ENCODE peak calls at places on chromosomes 13 and 19, in four cellular contexts. One of them, this sample, is unnamed.

GRCh38 chr13:100859861-100860260 is 185.3 kb upstream of the TMTC4 start:
- DNase-seq in GM12878: no peak
- DNase-seq in K562: no peak
- DNase-seq in HepG2: no peak
- DNase-seq in this sample: no peak

GRCh38 chr19:5343848-5344247 is 3.2 kb upstream of the PTPRS start:
- DNase-seq in K562: no peak
- DNase-seq in GM12878: no peak
- DNase-seq in HepG2: peak; percentile 85
- DNase-seq in this sample: no peak

GRCh38 chr19:2253106-2254051 is 2.8 kb downstream of the JSRP1 start:
- DNase-seq in K562: no peak
- DNase-seq in HepG2: peak; percentile 45
- DNase-seq in GM12878: no peak
- DNase-seq in this sample: peak; percentile 72

GRCh38 chr19:18939922-18940775 is 868 bp downstream of the HOMER3 start:
- DNase-seq in HepG2: no peak
- DNase-seq in GM12878: no peak
- DNase-seq in K562: no peak
- DNase-seq in this sample: peak; percentile 80

GRCh38 chr13:46622918-46623256 is 69.9 kb downstream of the LRCH1 start:
- DNase-seq in K562: no peak
- DNase-seq in GM12878: no peak
- DNase-seq in HepG2: no peak
- DNase-seq in this sample: no peak

GRCh38 chr19:6532244-6532999 is 1.6 kb downstream of the TNFSF9 start:
- DNase-seq in GM12878: no peak
- DNase-seq in HepG2: no peak
- DNase-seq in K562: peak; percentile 72
- DNase-seq in this sample: no peak

GRCh38 chr19:12881172-12881808 is at the start of gene DNASE2:
- DNase-seq in HepG2: peak; percentile 61
- DNase-seq in GM12878: peak; percentile 85
- DNase-seq in K562: peak; percentile 97
- DNase-seq in this sample: peak; percentile 97

GRCh38 chr19:7337380-7338194 is 11.2 kb upstream of the ARHGEF18 start:
- DNase-seq in K562: no peak
- DNase-seq in GM12878: peak; percentile 99
- DNase-seq in HepG2: no peak
- DNase-seq in this sample: no peak

GRCh38 chr19:37779139-37780035 is at the start of gene ZNF573:
- DNase-seq in GM12878: peak; percentile 72
- DNase-seq in K562: peak; percentile 87
- DNase-seq in HepG2: peak; percentile 88
- DNase-seq in this sample: peak; percentile 84

GRCh38 chr19:56566904-56567273 is 379 bp upstream of the ZNF470 start:
- DNase-seq in GM12878: no peak
- DNase-seq in K562: no peak
- DNase-seq in HepG2: no peak
- DNase-seq in this sample: peak; percentile 44

GRCh38 chr19:13267889-13268288 is 117.7 kb downstream of the IER2 start:
- DNase-seq in HepG2: peak; percentile 25
- DNase-seq in GM12878: no peak
- DNase-seq in K562: no peak
- DNase-seq in this sample: no peak

GRCh38 chr13:46675016-46675415 is 121.9 kb downstream of the ESD start:
- DNase-seq in GM12878: no peak
- DNase-seq in K562: no peak
- DNase-seq in HepG2: no peak
- DNase-seq in this sample: no peak

GRCh38 chr13:105904034-105904742 is 631.3 kb downstream of the EFNB2 start:
- DNase-seq in GM12878: no peak
- DNase-seq in HepG2: no peak
- DNase-seq in K562: no peak
- DNase-seq in this sample: no peak

GRCh38 chr19:6639439-6639838 is 30.5 kb downstream of the TNFSF14 start:
- DNase-seq in HepG2: no peak
- DNase-seq in GM12878: no peak
- DNase-seq in K562: peak; percentile 38
- DNase-seq in this sample: no peak

GRCh38 chr13:98775386-98775785 is 22.9 kb upstream of the SLC15A1 start:
- DNase-seq in GM12878: no peak
- DNase-seq in HepG2: no peak
- DNase-seq in K562: no peak
- DNase-seq in this sample: no peak

GRCh38 chr19:3268326-3268725 is 43.9 kb downstream of the CELF5 start:
- DNase-seq in HepG2: no peak
- DNase-seq in K562: no peak
- DNase-seq in GM12878: no peak
- DNase-seq in this sample: no peak

GRCh38 chr19:2229103-2230028 is 6.8 kb downstream of the PLEKHJ1 start:
- DNase-seq in GM12878: no peak
- DNase-seq in HepG2: no peak
- DNase-seq in K562: no peak
- DNase-seq in this sample: no peak

GRCh38 chr13:95704510-95704909 is 27.6 kb downstream of the DNAJC3 start:
- DNase-seq in K562: peak; percentile 17
- DNase-seq in HepG2: no peak
- DNase-seq in GM12878: no peak
- DNase-seq in this sample: no peak

GRCh38 chr19:1624458-1624857 is 19.2 kb upstream of the UQCR11 start:
- DNase-seq in GM12878: no peak
- DNase-seq in K562: peak; percentile 83
- DNase-seq in HepG2: peak; percentile 14
- DNase-seq in this sample: peak; percentile 89

GRCh38 chr13:75219479-75220237 is 262.3 kb downstream of the TBC1D4 start:
- DNase-seq in GM12878: peak; percentile 7
- DNase-seq in HepG2: peak; percentile 25
- DNase-seq in K562: peak; percentile 70
- DNase-seq in this sample: peak; percentile 86

GRCh38 chr19:33704271-33704670 is 82.5 kb downstream of the CHST8 start:
- DNase-seq in HepG2: no peak
- DNase-seq in K562: no peak
- DNase-seq in GM12878: no peak
- DNase-seq in this sample: no peak

GRCh38 chr19:2250765-2251576 is 1.8 kb downstream of the AMH start:
- DNase-seq in HepG2: no peak
- DNase-seq in GM12878: no peak
- DNase-seq in K562: no peak
- DNase-seq in this sample: no peak

GRCh38 chr19:55494172-55494761 is 6.0 kb downstream of the SSC5D start:
- DNase-seq in GM12878: no peak
- DNase-seq in K562: peak; percentile 61
- DNase-seq in HepG2: no peak
- DNase-seq in this sample: no peak

GRCh38 chr13:31044658-31045620 is 112.5 kb downstream of the TEX26 start:
- DNase-seq in K562: no peak
- DNase-seq in GM12878: peak; percentile 21
- DNase-seq in HepG2: no peak
- DNase-seq in this sample: no peak

GRCh38 chr13:31046711-31047279 is 114.3 kb downstream of the TEX26 start:
- DNase-seq in HepG2: no peak
- DNase-seq in GM12878: no peak
- DNase-seq in K562: no peak
- DNase-seq in this sample: no peak

GRCh38 chr13:31048521-31048920 is 113.2 kb downstream of the HSPH1 start:
- DNase-seq in GM12878: no peak
- DNase-seq in HepG2: no peak
- DNase-seq in K562: no peak
- DNase-seq in this sample: no peak

GRCh38 chr13:31043891-31044657 is 111.6 kb downstream of the TEX26 start:
- DNase-seq in K562: peak; percentile 77
- DNase-seq in HepG2: peak; percentile 57
- DNase-seq in GM12878: peak; percentile 56
- DNase-seq in this sample: peak; percentile 86

DNA sequence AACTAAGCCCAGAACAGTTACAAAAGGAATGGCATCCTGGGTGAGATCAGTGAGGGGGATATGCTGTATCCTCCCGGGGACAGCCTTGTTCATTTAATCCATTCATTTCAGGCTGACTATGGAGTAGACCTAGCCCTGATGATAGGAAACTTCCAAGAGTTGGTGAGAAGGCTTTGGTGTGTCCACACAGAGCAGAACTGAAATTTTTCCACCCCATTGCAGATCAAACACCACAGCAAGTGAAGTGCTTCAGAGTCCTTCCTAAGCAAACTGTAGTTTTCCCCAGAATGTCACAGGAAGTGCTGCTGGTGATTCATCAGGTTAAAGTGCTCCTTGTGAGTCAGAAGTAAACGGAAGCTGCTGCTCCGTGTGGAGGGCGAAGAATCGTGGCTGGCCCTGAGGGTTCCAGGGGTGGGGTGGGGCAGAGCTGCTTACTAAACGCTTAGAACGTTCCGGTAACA is 113.2 kb downstream of the TEX26 start:
- DNase-seq in K562: peak; percentile 55
- DNase-seq in HepG2: peak; percentile 69
- DNase-seq in GM12878: peak; percentile 37
- DNase-seq in this sample: no peak
- TF ChIP-seq TCF7 in K562: no peak
- TF ChIP-seq TCF7 in HepG2: peak; percentile 15
- TF ChIP-seq TCF7 in GM12878: no peak
- TF ChIP-seq TCF7 in this sample: no peak

DNA sequence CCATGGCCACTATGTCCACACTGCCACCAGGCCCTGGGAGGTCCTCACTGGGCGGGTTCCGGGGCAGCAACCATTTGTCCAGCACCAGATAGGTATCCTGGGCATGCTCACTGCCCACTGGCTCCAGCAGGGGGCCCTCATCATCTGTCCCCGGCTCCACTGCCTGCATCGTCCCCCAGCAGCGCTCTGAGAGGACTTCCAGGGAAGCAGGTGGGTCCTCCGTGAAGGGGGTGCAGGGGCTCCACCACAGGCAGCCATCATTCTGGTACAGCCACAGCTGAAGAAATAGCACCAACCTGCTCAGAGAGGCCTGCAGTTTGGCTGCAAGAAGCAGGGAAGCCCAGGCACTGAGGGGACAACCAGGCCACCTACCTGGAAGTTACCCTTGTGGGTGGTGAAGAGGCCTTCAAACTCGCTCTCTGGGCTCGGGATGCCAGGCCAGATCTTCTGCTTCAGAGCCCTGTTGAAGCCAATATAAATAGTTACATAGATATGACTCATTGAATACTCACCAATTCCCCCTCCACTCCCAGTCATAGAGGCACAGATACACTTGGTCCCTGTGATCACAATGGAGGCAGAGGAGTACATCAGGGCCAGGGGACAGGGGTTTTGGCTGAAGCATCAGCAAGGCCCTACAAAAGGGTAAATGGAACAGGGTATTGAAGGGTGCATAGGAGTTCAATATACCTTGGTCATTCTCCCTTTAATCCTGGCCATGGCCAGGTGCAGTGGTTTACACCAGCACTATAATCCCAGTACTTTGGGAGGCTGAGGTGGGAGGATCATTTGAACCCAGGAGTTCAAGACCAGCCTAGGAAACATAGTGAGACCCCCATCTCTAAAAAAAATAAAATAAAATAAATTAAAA is 4.1 kb downstream of the SWSAP1 start:
- DNase-seq in HepG2: peak; percentile 48
- DNase-seq in K562: peak; percentile 73
- DNase-seq in GM12878: no peak
- DNase-seq in this sample: peak; percentile 77
- TF ChIP-seq TCF7 in HepG2: no peak
- TF ChIP-seq TCF7 in K562: no peak
- TF ChIP-seq TCF7 in GM12878: no peak
- TF ChIP-seq TCF7 in this sample: no peak

DNA sequence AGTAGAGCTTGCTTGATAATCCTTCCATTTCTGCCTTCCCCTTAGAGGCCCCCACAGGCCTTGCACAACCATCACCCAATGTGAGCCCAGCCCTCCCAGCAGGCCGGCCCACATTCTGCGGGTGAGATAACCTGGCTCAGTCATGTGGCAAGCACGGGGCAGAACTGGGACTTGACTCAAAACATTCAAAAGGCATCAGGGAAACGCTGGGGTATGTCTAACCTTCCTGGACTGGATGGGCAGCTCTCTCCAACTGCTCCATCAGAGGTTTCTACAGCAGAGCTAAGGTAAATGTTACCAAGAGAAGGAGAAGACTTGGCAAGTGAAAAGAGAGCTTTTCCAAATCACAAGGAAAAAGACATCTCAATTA is 24.8 kb downstream of the EPS15L1 start:
- DNase-seq in HepG2: peak; percentile 80
- DNase-seq in GM12878: peak; percentile 70
- DNase-seq in K562: peak; percentile 80
- DNase-seq in this sample: no peak
- TF ChIP-seq TCF7 in HepG2: no peak
- TF ChIP-seq TCF7 in GM12878: no peak
- TF ChIP-seq TCF7 in K562: no peak
- TF ChIP-seq TCF7 in this sample: no peak

DNA sequence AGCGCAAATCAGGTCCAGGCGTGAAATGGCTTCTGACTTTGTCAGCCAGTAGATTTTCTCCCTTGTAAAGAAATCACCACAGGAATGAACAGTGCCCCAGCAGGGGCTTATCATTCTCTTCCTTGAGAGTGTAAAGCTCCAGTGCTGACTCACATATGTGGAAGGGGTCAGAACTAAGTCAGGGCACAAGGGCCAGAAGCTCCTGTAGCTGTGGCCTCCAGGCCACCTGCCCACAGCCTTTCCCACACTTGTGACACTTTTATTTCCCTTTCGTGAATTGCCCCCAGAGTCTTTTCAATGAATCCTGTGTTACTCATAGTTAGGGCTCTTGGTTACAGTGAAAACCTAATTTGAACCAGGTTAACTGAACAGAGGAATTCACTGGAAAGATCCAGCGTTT is 99.6 kb downstream of the SUCLA2 start:
- DNase-seq in K562: peak; percentile 4
- DNase-seq in GM12878: no peak
- DNase-seq in HepG2: no peak
- DNase-seq in this sample: no peak
- TF ChIP-seq TCF7 in K562: no peak
- TF ChIP-seq TCF7 in GM12878: no peak
- TF ChIP-seq TCF7 in HepG2: no peak
- TF ChIP-seq TCF7 in this sample: no peak